ENCODE peak calls at places on chromosomes 13 and 19, in four cellular contexts. A is body of pancreas, D is A549, M is adrenal gland. E is an unnamed sample.

GRCh38 chr13:61013782-61014181 is 401.9 kb downstream of the PCDH20 start:
- DNase-seq in A (no peak), D (no peak), M (no peak), E (no peak)

GRCh38 chr13:47896546-47896945 is 104.5 kb downstream of the SUCLA2 start:
- DNase-seq in A (no peak), D (no peak), M (peak; percentile 62), E (no peak)

GRCh38 chr13:40161008-40161694 is 505.3 kb downstream of the FOXO1 start:
- DNase-seq in A (no peak), D (no peak), M (no peak), E (no peak)

GRCh38 chr19:40804783-40805242 is 5.8 kb downstream of the EGLN2 start:
- DNase-seq in A (peak; percentile 46), D (no peak), M (no peak), E (peak; percentile 73)

GRCh38 chr19:40576181-40576584 is 490 bp upstream of the SHKBP1 start:
- DNase-seq in A (no peak), D (no peak), M (no peak), E (no peak)

GRCh38 chr13:76723551-76724232 is 162.5 kb downstream of the KCTD12 start:
- DNase-seq in A (no peak), D (no peak), M (peak; percentile 53), E (no peak)

GRCh38 chr19:39701291-39701690 is 3.0 kb upstream of the LGALS14 start:
- DNase-seq in A (no peak), D (no peak), M (no peak), E (no peak)

GRCh38 chr13:39373108-39373507 is 229.9 kb downstream of the LHFPL6 start:
- DNase-seq in A (no peak), D (no peak), M (no peak), E (no peak)

GRCh38 chr19:13869324-13869723 is 7.6 kb upstream of the NANOS3 start:
- DNase-seq in A (no peak), D (no peak), M (no peak), E (no peak)

GRCh38 chr19:13872695-13873389 is 4.1 kb upstream of the NANOS3 start:
- DNase-seq in A (peak; percentile 36), D (peak; percentile 71), M (no peak), E (no peak)

GRCh38 chr19:13873776-13874515 is 3.0 kb upstream of the NANOS3 start:
- DNase-seq in A (no peak), D (no peak), M (no peak), E (no peak)

GRCh38 chr19:13875824-13876223 is 1.1 kb upstream of the NANOS3 start:
- DNase-seq in A (no peak), D (no peak), M (no peak), E (no peak)

DNA sequence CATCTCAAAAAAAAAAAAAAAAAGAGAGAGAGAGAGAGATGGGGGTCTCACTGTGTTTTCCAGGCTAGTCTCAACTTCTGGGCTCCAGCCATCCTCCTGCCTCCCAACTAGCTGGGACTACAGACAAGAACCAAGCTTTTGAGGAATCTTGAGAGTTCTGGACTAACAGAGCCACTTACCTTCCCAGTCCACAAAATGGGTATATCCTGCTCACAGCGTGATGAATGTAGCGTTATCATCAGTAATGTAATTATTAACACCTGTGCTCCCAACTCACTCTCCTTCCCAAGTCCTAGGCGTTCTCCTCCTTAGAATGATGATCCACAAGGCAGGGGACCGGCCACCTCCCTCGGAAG is 4.6 kb upstream of the NANOS3 start:
- DNase-seq in A (no peak), D (no peak), M (no peak), E (no peak)
- TF ChIP-seq CTCF in A (no peak), D (no peak), M (no peak), E (no peak)

DNA sequence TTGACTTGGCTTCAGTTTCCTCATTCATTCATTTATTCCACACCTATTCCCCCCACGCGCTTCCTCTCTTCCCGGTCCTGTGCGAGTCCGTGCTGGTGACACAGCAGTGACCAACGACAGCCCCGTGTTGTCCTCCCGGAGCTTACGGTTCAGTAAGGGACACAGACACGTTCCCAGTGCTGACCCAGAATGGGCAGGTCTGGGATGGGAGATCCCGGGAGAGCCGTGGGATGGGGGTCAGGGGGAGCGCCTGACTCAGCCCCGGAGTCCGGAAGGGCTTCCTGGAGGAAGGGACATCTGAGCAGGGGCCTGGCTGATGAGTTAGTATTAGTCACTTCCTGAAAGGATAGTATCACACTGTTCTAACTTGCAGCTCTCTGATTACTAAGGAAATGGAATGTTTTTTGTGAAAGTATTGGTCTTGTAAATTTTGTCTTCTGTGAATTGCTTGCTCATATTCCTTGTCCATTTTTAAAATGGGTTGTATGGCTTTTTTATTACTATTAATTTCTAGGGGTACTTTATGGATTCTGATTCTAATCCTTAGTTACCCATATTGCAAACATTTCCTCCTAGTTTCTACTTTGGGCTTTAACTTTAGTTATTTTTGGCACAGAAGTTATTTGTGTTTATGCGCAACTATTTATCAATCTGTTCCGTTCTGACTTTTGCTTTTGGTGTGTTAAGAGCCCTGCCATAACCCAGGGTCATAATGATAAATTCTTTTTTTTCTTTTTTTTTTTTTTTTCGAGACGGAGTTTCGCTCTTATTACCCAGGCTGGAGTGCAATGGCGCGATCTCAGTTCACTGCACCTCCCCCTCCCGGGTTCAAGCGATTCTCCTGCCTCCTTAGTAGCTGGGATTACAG is 708 bp upstream of the ERCC1 start:
- DNase-seq in A (peak; percentile 77), D (peak; percentile 96), M (peak; percentile 78), E (peak; percentile 62)
- TF ChIP-seq POLR2A in A (no peak), D (peak; percentile 62), M (no peak), E (no peak)

GRCh38 chr13:21058361-21058760 is 3.0 kb downstream of the LATS2 start:
- DNase-seq in A (no peak), D (no peak), M (no peak), E (no peak)
- H3K4me1 ChIP-seq in A (peaks cover 21% of the 10 kb centered on the region), D (peaks cover 39% of the 10 kb centered on the region), M (peaks cover 50% of the 10 kb centered on the region), E (peaks cover 71% of the 10 kb centered on the region)

GRCh38 chr19:49987159-49987698 is 26.3 kb upstream of the SIGLEC11 start:
- DNase-seq in A (peak; percentile 89), D (peak; percentile 58), M (peak; percentile 97), E (peak; percentile 84)
- TF ChIP-seq CTCF in A (peak; percentile 50), D (no peak), M (peak; percentile 34), E (no peak)

DNA sequence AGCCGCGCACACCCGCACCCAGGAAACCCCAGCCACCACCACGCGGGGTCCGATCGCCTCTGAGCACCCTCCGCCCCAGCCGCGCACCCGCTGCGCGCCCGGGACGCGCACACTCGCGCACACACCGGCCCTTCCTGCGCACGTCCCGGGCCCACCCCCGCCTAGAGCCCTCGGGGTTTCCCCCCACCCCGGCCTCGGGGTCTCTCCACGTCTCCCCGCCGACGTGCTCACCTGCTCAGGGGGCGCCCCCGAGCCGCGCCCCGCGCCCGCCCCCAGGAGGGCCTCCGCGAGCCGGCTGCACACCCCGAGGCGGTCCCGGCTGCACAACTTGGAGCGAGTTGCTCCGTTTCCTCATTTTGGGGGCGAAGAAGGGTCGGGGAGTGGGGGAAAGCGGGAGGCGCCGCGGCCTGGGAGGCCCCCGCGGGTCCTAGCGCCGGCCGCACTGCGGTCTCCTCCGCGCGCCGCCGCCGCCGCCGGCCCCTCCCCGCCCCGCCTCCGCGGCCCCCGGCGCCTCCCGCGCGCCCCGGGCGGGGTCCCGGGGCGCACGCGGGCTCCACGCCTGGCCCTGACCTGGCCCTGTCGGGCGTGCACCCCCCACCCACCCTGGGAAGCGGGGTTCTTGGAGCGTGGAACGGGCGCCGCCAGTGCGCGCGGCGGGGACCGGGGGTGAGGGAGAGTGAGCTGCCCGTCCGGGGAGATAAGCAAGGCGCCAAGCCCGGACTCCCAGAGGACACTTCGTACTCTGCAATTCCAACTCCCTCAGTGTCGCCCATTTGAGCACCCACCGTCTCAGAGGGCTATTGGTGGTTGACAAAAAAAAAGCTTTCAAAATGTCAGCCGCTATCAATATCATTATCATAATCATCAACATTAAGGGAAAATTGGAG is at the start of gene MATK:
- DNase-seq in A (no peak), D (no peak), M (no peak), E (no peak)
- TF ChIP-seq POLR2A in A (no peak), D (no peak), M (no peak), E (no peak)

GRCh38 chr13:50911051-50911690 is 1.6 kb downstream of the RNASEH2B start:
- DNase-seq in A (no peak), D (no peak), M (no peak), E (no peak)

GRCh38 chr13:50910483-50910805 is 853 bp downstream of the RNASEH2B start:
- DNase-seq in A (no peak), D (peak; percentile 25), M (no peak), E (no peak)

GRCh38 chr13:50908371-50908770 is 1.2 kb upstream of the RNASEH2B start:
- DNase-seq in A (no peak), D (no peak), M (no peak), E (no peak)

GRCh38 chr13:50907781-50908180 is 1.8 kb upstream of the RNASEH2B start:
- DNase-seq in A (no peak), D (no peak), M (no peak), E (no peak)

DNA sequence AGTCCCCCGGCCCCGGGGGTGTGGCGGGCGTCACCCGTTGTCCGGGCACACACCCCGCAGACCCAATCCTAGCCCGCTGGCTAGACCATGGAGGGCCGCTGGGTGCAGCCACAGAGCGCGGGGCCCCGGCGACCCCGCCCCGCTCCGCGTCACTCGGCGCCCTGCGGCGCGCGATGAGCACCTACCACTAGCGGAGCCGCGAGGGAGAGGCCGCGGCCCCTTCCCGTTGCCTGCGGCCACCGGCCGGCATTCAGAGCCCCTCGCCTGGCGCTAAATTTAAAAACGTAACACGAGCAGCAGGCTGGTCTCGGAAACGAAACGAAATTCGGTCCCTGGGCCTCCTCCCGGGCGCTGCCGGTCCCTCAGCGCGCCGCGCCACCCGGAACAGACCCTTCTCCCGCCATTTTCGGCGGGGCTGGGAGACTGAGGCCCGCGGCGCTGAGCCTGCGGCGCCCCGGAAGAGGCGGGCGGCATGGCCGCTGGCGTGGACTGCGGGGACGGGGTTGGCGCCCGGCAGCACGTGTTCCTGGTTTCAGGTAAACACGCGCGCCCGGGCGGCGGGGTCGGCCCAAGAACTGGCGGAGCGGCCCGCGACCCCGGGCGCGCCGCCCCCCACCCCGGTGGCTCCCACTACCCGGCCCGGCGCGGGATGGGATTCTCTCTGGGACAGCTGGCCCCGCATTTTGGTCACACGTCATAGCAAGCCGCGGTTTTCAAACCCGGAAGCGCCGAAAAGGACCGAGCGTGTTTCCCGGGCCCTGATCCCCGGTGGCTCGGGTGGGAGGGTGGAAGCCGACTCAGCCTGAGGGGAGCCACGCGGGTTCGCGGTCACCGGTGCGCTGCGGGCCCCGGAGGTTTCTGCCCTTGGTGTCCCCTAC is at the start of gene RNASEH2B:
- DNase-seq in A (peak; percentile 65), D (peak; percentile 52), M (peak; percentile 67), E (peak; percentile 68)
- H3K4me1 ChIP-seq in A (peaks cover 21% of the 10 kb centered on the region), D (peaks cover 15% of the 10 kb centered on the region), M (peaks cover 19% of the 10 kb centered on the region), E (peaks cover 46% of the 10 kb centered on the region)

GRCh38 chr19:7635670-7636069 is 1.2 kb upstream of the STXBP2 start:
- DNase-seq in A (no peak), D (no peak), M (no peak), E (no peak)
- TF ChIP-seq CTCF in A (no peak), D (no peak), M (no peak), E (no peak)

GRCh38 chr19:10419200-10419645 is 1.1 kb upstream of the PDE4A start:
- DNase-seq in A (no peak), D (no peak), M (no peak), E (no peak)

GRCh38 chr19:10417598-10418280 is 2.6 kb upstream of the PDE4A start:
- DNase-seq in A (no peak), D (no peak), M (no peak), E (no peak)

GRCh38 chr19:10416380-10417257 is 3.7 kb upstream of the PDE4A start:
- DNase-seq in A (peak; percentile 90), D (peak; percentile 69), M (peak; percentile 93), E (peak; percentile 90)

GRCh38 chr19:10418281-10419199 is 1.8 kb upstream of the PDE4A start:
- DNase-seq in A (no peak), D (no peak), M (no peak), E (no peak)

GRCh38 chr19:10416083-10416379 is 4.3 kb upstream of the PDE4A start:
- DNase-seq in A (no peak), D (no peak), M (no peak), E (no peak)
- TF ChIP-seq POLR2A in A (no peak), D (no peak), M (no peak), E (no peak)

E was measured in stomach.